ENCODE peak calls at places on chromosomes 6 and 20, in four cellular contexts. One of them, this sample, is unnamed.

GRCh38 chr6:169984181-169985120 is 233.0 kb downstream of the ERMARD start:
- DNase-seq in RWPE1: no peak
- DNase-seq in GM12865: no peak
- DNase-seq in tibial artery: peak
- DNase-seq in this sample: no peak

GRCh38 chr6:30542915-30543314 is 13.4 kb downstream of the GNL1 start:
- DNase-seq in tibial artery: no peak
- DNase-seq in RWPE1: no peak
- DNase-seq in GM12865: no peak
- DNase-seq in this sample: no peak

GRCh38 chr6:81821449-81821848 is 69.0 kb upstream of the TENT5A start:
- DNase-seq in tibial artery: no peak
- DNase-seq in GM12865: no peak
- DNase-seq in RWPE1: no peak
- DNase-seq in this sample: no peak

GRCh38 chr6:10081957-10082356 is 332.9 kb downstream of the TFAP2A start:
- DNase-seq in tibial artery: no peak
- DNase-seq in RWPE1: no peak
- DNase-seq in GM12865: no peak
- DNase-seq in this sample: no peak

GRCh38 chr20:51492167-51493092 is 50.1 kb downstream of the NFATC2 start:
- DNase-seq in RWPE1: no peak
- DNase-seq in tibial artery: peak
- DNase-seq in GM12865: no peak
- DNase-seq in this sample: no peak

GRCh38 chr20:36527331-36528125 is 13.8 kb upstream of the MYL9 start:
- DNase-seq in tibial artery: no peak
- DNase-seq in RWPE1: no peak
- DNase-seq in GM12865: no peak
- DNase-seq in this sample: no peak

GRCh38 chr20:52684911-52685310 is 287.2 kb upstream of the TSHZ2 start:
- DNase-seq in GM12865: no peak
- DNase-seq in tibial artery: no peak
- DNase-seq in RWPE1: no peak
- DNase-seq in this sample: no peak

GRCh38 chr6:138493413-138493812 is 5.9 kb downstream of the NHSL1 start:
- DNase-seq in tibial artery: no peak
- DNase-seq in RWPE1: peak
- DNase-seq in GM12865: no peak
- DNase-seq in this sample: no peak

GRCh38 chr6:69792292-69792691 is 4.5 kb downstream of the LMBRD1 start:
- DNase-seq in RWPE1: no peak
- DNase-seq in GM12865: no peak
- DNase-seq in tibial artery: peak
- DNase-seq in this sample: no peak